ENCODE peak calls at places on chromosomes 13 and 19, in nine cellular contexts. One of them, this sample, is unnamed.

GRCh38 chr13:101152184-101152583 is 264.1 kb downstream of the NALCN start:
- DNase-seq in brain microvascular endothelial cell: no peak
- DNase-seq in bronchial epithelial cell: no peak
- DNase-seq in fibroblast of lung: no peak
- DNase-seq in effector memory CD4-positive, alpha-beta T cell: no peak
- DNase-seq in IMR-90: no peak
- DNase-seq in Panc1: no peak
- DNase-seq in fibroblast of villous mesenchyme: peak
- DNase-seq in lower lobe of right lung: no peak
- DNase-seq in this sample: no peak

GRCh38 chr13:95710313-95710712 is 33.4 kb downstream of the DNAJC3 start:
- DNase-seq in fibroblast of lung: peak
- DNase-seq in bronchial epithelial cell: peak
- DNase-seq in effector memory CD4-positive, alpha-beta T cell: no peak
- DNase-seq in IMR-90: peak
- DNase-seq in brain microvascular endothelial cell: peak
- DNase-seq in lower lobe of right lung: no peak
- DNase-seq in Panc1: no peak
- DNase-seq in fibroblast of villous mesenchyme: peak
- DNase-seq in this sample: peak

GRCh38 chr19:33698576-33699435 is 77.1 kb downstream of the CHST8 start:
- DNase-seq in Panc1: no peak
- DNase-seq in fibroblast of lung: no peak
- DNase-seq in IMR-90: no peak
- DNase-seq in brain microvascular endothelial cell: no peak
- DNase-seq in bronchial epithelial cell: no peak
- DNase-seq in fibroblast of villous mesenchyme: no peak
- DNase-seq in lower lobe of right lung: no peak
- DNase-seq in effector memory CD4-positive, alpha-beta T cell: no peak
- DNase-seq in this sample: no peak

GRCh38 chr13:41960700-41961697 is at the start of gene VWA8:
- DNase-seq in brain microvascular endothelial cell: peak
- DNase-seq in IMR-90: peak
- DNase-seq in bronchial epithelial cell: peak
- DNase-seq in fibroblast of villous mesenchyme: peak
- DNase-seq in lower lobe of right lung: peak
- DNase-seq in Panc1: no peak
- DNase-seq in fibroblast of lung: peak
- DNase-seq in effector memory CD4-positive, alpha-beta T cell: peak
- DNase-seq in this sample: peak

GRCh38 chr13:112839347-112840105 is 129.5 kb upstream of the MCF2L start:
- DNase-seq in bronchial epithelial cell: no peak
- DNase-seq in fibroblast of lung: peak
- DNase-seq in Panc1: no peak
- DNase-seq in brain microvascular endothelial cell: peak
- DNase-seq in lower lobe of right lung: no peak
- DNase-seq in effector memory CD4-positive, alpha-beta T cell: no peak
- DNase-seq in IMR-90: peak
- DNase-seq in fibroblast of villous mesenchyme: peak
- DNase-seq in this sample: peak

GRCh38 chr19:30666301-30666803 is 294.2 kb downstream of the ZNF536 start:
- DNase-seq in Panc1: peak
- DNase-seq in fibroblast of villous mesenchyme: peak
- DNase-seq in brain microvascular endothelial cell: peak
- DNase-seq in IMR-90: peak
- DNase-seq in bronchial epithelial cell: no peak
- DNase-seq in lower lobe of right lung: no peak
- DNase-seq in fibroblast of lung: peak
- DNase-seq in effector memory CD4-positive, alpha-beta T cell: no peak
- DNase-seq in this sample: no peak

GRCh38 chr19:30648321-30648720 is 276.1 kb downstream of the ZNF536 start:
- DNase-seq in lower lobe of right lung: no peak
- DNase-seq in brain microvascular endothelial cell: no peak
- DNase-seq in fibroblast of lung: no peak
- DNase-seq in effector memory CD4-positive, alpha-beta T cell: no peak
- DNase-seq in Panc1: no peak
- DNase-seq in bronchial epithelial cell: no peak
- DNase-seq in fibroblast of villous mesenchyme: no peak
- DNase-seq in IMR-90: peak
- DNase-seq in this sample: no peak

GRCh38 chr19:13692096-13692495 is 72.2 kb upstream of the MRI1 start:
- DNase-seq in lower lobe of right lung: no peak
- DNase-seq in bronchial epithelial cell: peak
- DNase-seq in fibroblast of villous mesenchyme: no peak
- DNase-seq in effector memory CD4-positive, alpha-beta T cell: no peak
- DNase-seq in fibroblast of lung: peak
- DNase-seq in Panc1: no peak
- DNase-seq in brain microvascular endothelial cell: no peak
- DNase-seq in IMR-90: peak
- DNase-seq in this sample: no peak

GRCh38 chr19:52896431-52897148 is 845 bp downstream of the ZNF320 start:
- DNase-seq in brain microvascular endothelial cell: peak
- DNase-seq in fibroblast of lung: peak
- DNase-seq in IMR-90: peak
- DNase-seq in Panc1: no peak
- DNase-seq in effector memory CD4-positive, alpha-beta T cell: no peak
- DNase-seq in fibroblast of villous mesenchyme: peak
- DNase-seq in lower lobe of right lung: peak
- DNase-seq in bronchial epithelial cell: peak
- DNase-seq in this sample: no peak

GRCh38 chr19:40242480-40242879 is 16.0 kb upstream of the CCNP start:
- DNase-seq in bronchial epithelial cell: no peak
- DNase-seq in brain microvascular endothelial cell: no peak
- DNase-seq in lower lobe of right lung: peak
- DNase-seq in fibroblast of villous mesenchyme: no peak
- DNase-seq in effector memory CD4-positive, alpha-beta T cell: no peak
- DNase-seq in fibroblast of lung: no peak
- DNase-seq in Panc1: no peak
- DNase-seq in IMR-90: no peak
- DNase-seq in this sample: no peak

GRCh38 chr19:15575406-15575805 is 39.6 kb upstream of the CYP4F8 start:
- DNase-seq in IMR-90: no peak
- DNase-seq in bronchial epithelial cell: no peak
- DNase-seq in lower lobe of right lung: no peak
- DNase-seq in fibroblast of villous mesenchyme: no peak
- DNase-seq in Panc1: no peak
- DNase-seq in fibroblast of lung: no peak
- DNase-seq in effector memory CD4-positive, alpha-beta T cell: no peak
- DNase-seq in brain microvascular endothelial cell: no peak
- DNase-seq in this sample: no peak

GRCh38 chr19:49109051-49109450 is 5.1 kb upstream of the LIN7B start:
- DNase-seq in fibroblast of villous mesenchyme: no peak
- DNase-seq in IMR-90: no peak
- DNase-seq in brain microvascular endothelial cell: no peak
- DNase-seq in effector memory CD4-positive, alpha-beta T cell: no peak
- DNase-seq in bronchial epithelial cell: no peak
- DNase-seq in lower lobe of right lung: no peak
- DNase-seq in Panc1: no peak
- DNase-seq in fibroblast of lung: no peak
- DNase-seq in this sample: no peak

GRCh38 chr13:112849500-112849899 is 119.5 kb upstream of the MCF2L start:
- DNase-seq in effector memory CD4-positive, alpha-beta T cell: no peak
- DNase-seq in IMR-90: peak
- DNase-seq in fibroblast of lung: peak
- DNase-seq in fibroblast of villous mesenchyme: no peak
- DNase-seq in Panc1: no peak
- DNase-seq in brain microvascular endothelial cell: no peak
- DNase-seq in lower lobe of right lung: no peak
- DNase-seq in bronchial epithelial cell: peak
- DNase-seq in this sample: peak

GRCh38 chr13:36920612-36921185 is 661 bp upstream of the SMAD9 start:
- DNase-seq in lower lobe of right lung: no peak
- DNase-seq in brain microvascular endothelial cell: no peak
- DNase-seq in effector memory CD4-positive, alpha-beta T cell: no peak
- DNase-seq in Panc1: no peak
- DNase-seq in fibroblast of villous mesenchyme: no peak
- DNase-seq in IMR-90: no peak
- DNase-seq in fibroblast of lung: no peak
- DNase-seq in bronchial epithelial cell: no peak
- DNase-seq in this sample: no peak
- H3K4me3 ChIP-seq in lower lobe of right lung: peak
- H3K4me3 ChIP-seq in brain microvascular endothelial cell: peak
- H3K4me3 ChIP-seq in effector memory CD4-positive, alpha-beta T cell: no peak
- H3K4me3 ChIP-seq in Panc1: peak
- H3K4me3 ChIP-seq in fibroblast of villous mesenchyme: peak
- H3K4me3 ChIP-seq in IMR-90: peak
- H3K4me3 ChIP-seq in fibroblast of lung: peak
- H3K4me3 ChIP-seq in bronchial epithelial cell: peak
- H3K4me3 ChIP-seq in this sample: peak

GRCh38 chr13:20955496-20955895 is 53.0 kb upstream of the XPO4 start:
- DNase-seq in bronchial epithelial cell: no peak
- DNase-seq in effector memory CD4-positive, alpha-beta T cell: no peak
- DNase-seq in fibroblast of lung: no peak
- DNase-seq in IMR-90: no peak
- DNase-seq in Panc1: no peak
- DNase-seq in fibroblast of villous mesenchyme: no peak
- DNase-seq in brain microvascular endothelial cell: no peak
- DNase-seq in lower lobe of right lung: no peak
- DNase-seq in this sample: no peak

GRCh38 chr13:20964904-20965303 is 62.4 kb upstream of the XPO4 start:
- DNase-seq in bronchial epithelial cell: no peak
- DNase-seq in effector memory CD4-positive, alpha-beta T cell: no peak
- DNase-seq in IMR-90: peak
- DNase-seq in brain microvascular endothelial cell: no peak
- DNase-seq in fibroblast of villous mesenchyme: no peak
- DNase-seq in Panc1: no peak
- DNase-seq in fibroblast of lung: no peak
- DNase-seq in lower lobe of right lung: no peak
- DNase-seq in this sample: peak

DNA sequence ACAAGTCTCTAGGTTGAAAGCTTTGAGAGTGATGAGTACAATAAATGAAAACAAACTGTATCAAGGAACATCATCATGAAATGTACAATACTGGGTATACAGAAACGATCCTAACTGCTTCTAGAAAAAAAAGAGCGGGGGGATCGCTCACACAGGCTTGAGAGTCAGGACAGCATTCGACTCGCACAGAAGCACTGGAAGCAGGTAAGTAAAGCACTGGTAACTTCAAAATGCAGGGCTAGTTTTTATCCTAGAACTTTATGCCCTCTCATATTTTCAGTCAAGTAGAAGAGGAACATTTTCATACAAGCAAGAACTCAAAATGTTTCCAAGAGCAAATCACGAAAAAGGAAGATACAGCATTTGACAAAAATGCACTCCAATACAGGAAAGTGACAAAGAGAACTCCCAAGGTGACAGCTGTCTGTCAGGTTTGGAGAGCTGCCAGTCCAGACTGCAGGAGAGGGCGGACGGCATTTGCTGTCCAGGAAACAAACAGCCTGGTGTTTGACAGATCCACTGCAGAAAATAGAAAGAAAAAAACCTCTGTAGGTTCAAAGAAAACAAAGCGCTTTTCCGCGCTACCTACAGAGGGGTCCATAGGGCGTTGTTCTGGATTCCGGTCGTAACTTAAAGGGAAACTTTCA is 58.2 kb upstream of the XPO4 start:
- DNase-seq in effector memory CD4-positive, alpha-beta T cell: no peak
- DNase-seq in lower lobe of right lung: no peak
- DNase-seq in Panc1: no peak
- DNase-seq in fibroblast of villous mesenchyme: no peak
- DNase-seq in IMR-90: no peak
- DNase-seq in fibroblast of lung: no peak
- DNase-seq in brain microvascular endothelial cell: no peak
- DNase-seq in bronchial epithelial cell: no peak
- DNase-seq in this sample: no peak
- H3K4me3 ChIP-seq in effector memory CD4-positive, alpha-beta T cell: no peak
- H3K4me3 ChIP-seq in lower lobe of right lung: no peak
- H3K4me3 ChIP-seq in Panc1: peak
- H3K4me3 ChIP-seq in fibroblast of villous mesenchyme: no peak
- H3K4me3 ChIP-seq in IMR-90: no peak
- H3K4me3 ChIP-seq in fibroblast of lung: no peak
- H3K4me3 ChIP-seq in brain microvascular endothelial cell: no peak
- H3K4me3 ChIP-seq in bronchial epithelial cell: no peak
- H3K4me3 ChIP-seq in this sample: no peak

GRCh38 chr13:109274188-109274821 is 512.1 kb downstream of the IRS2 start:
- DNase-seq in fibroblast of lung: peak
- DNase-seq in IMR-90: peak
- DNase-seq in lower lobe of right lung: peak
- DNase-seq in brain microvascular endothelial cell: peak
- DNase-seq in Panc1: no peak
- DNase-seq in bronchial epithelial cell: peak
- DNase-seq in fibroblast of villous mesenchyme: peak
- DNase-seq in effector memory CD4-positive, alpha-beta T cell: no peak
- DNase-seq in this sample: peak

GRCh38 chr13:109271555-109271954 is 514.8 kb downstream of the IRS2 start:
- DNase-seq in fibroblast of villous mesenchyme: no peak
- DNase-seq in Panc1: no peak
- DNase-seq in lower lobe of right lung: no peak
- DNase-seq in IMR-90: no peak
- DNase-seq in effector memory CD4-positive, alpha-beta T cell: no peak
- DNase-seq in fibroblast of lung: no peak
- DNase-seq in bronchial epithelial cell: no peak
- DNase-seq in brain microvascular endothelial cell: no peak
- DNase-seq in this sample: no peak

GRCh38 chr13:109272595-109273325 is 513.6 kb downstream of the IRS2 start:
- DNase-seq in effector memory CD4-positive, alpha-beta T cell: no peak
- DNase-seq in bronchial epithelial cell: no peak
- DNase-seq in fibroblast of villous mesenchyme: peak
- DNase-seq in Panc1: no peak
- DNase-seq in brain microvascular endothelial cell: peak
- DNase-seq in IMR-90: peak
- DNase-seq in lower lobe of right lung: no peak
- DNase-seq in fibroblast of lung: peak
- DNase-seq in this sample: no peak

GRCh38 chr13:109271991-109272454 is 514.4 kb downstream of the IRS2 start:
- DNase-seq in IMR-90: no peak
- DNase-seq in fibroblast of villous mesenchyme: peak
- DNase-seq in fibroblast of lung: peak
- DNase-seq in brain microvascular endothelial cell: peak
- DNase-seq in Panc1: peak
- DNase-seq in lower lobe of right lung: no peak
- DNase-seq in bronchial epithelial cell: no peak
- DNase-seq in effector memory CD4-positive, alpha-beta T cell: no peak
- DNase-seq in this sample: no peak

DNA sequence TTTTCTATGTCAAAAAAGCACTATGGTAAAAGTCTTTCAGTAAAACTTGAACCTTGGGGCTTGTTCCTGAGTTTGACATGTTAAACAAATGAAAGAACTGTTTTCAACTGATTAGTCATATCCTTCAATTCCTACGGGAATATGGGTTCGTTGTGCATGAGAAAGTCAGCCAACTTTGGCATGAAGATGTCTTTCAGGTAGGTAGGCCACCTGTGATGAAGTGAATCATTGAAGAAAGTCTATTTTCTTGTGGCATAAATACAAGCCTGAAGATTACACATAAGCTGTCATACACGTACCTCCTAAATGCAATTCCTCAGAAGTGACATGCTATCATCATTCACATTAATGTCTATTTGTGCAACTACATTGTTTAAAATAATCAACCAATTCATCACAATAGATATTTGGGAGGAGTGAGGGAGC is 513.0 kb downstream of the IRS2 start:
- DNase-seq in fibroblast of villous mesenchyme: peak
- DNase-seq in IMR-90: peak
- DNase-seq in brain microvascular endothelial cell: peak
- DNase-seq in effector memory CD4-positive, alpha-beta T cell: no peak
- DNase-seq in bronchial epithelial cell: peak
- DNase-seq in lower lobe of right lung: no peak
- DNase-seq in Panc1: no peak
- DNase-seq in fibroblast of lung: peak
- DNase-seq in this sample: peak
- H3K4me3 ChIP-seq in fibroblast of villous mesenchyme: peak
- H3K4me3 ChIP-seq in IMR-90: no peak
- H3K4me3 ChIP-seq in brain microvascular endothelial cell: peak
- H3K4me3 ChIP-seq in effector memory CD4-positive, alpha-beta T cell: no peak
- H3K4me3 ChIP-seq in bronchial epithelial cell: no peak
- H3K4me3 ChIP-seq in lower lobe of right lung: no peak
- H3K4me3 ChIP-seq in Panc1: peak
- H3K4me3 ChIP-seq in fibroblast of lung: no peak
- H3K4me3 ChIP-seq in this sample: peak

GRCh38 chr19:1236566-1236965 is 1.2 kb downstream of the CBARP start:
- DNase-seq in Panc1: no peak
- DNase-seq in lower lobe of right lung: no peak
- DNase-seq in fibroblast of lung: no peak
- DNase-seq in brain microvascular endothelial cell: no peak
- DNase-seq in effector memory CD4-positive, alpha-beta T cell: no peak
- DNase-seq in IMR-90: no peak
- DNase-seq in bronchial epithelial cell: no peak
- DNase-seq in fibroblast of villous mesenchyme: no peak
- DNase-seq in this sample: no peak
- H3K4me3 ChIP-seq in Panc1: peak
- H3K4me3 ChIP-seq in lower lobe of right lung: no peak
- H3K4me3 ChIP-seq in fibroblast of lung: peak
- H3K4me3 ChIP-seq in brain microvascular endothelial cell: peak
- H3K4me3 ChIP-seq in effector memory CD4-positive, alpha-beta T cell: no peak
- H3K4me3 ChIP-seq in IMR-90: peak
- H3K4me3 ChIP-seq in bronchial epithelial cell: peak
- H3K4me3 ChIP-seq in fibroblast of villous mesenchyme: peak
- H3K4me3 ChIP-seq in this sample: peak